ENCODE peak calls at places on chromosomes 1 and 21, in eight cellular contexts. One of them, this sample, is unnamed.

GRCh38 chr1:93608188-93609109 is 73.2 kb downstream of the BCAR3 start:
- DNase-seq in astrocyte of the spinal cord: no peak
- DNase-seq in stimulated activated CD4-positive, alpha-beta T cell treated with anti-CD3 and anti-CD28 coated beads, Interleukin-1b, Interleukin-23, amount 100 ng/mL, for 48 hours: peak; percentile 45
- DNase-seq in kidney tubule cell: no peak
- DNase-seq in AG04450: no peak
- DNase-seq in occipital lobe: no peak
- DNase-seq in activated CD4-positive, alpha-beta T cell treated with anti-CD3 and anti-CD28 coated beads, Interleukin-2, amount 10 ng/mL, durations not matched to agents 7 days and 5 days: no peak
- DNase-seq in mesothelial cell of epicardium: no peak
- DNase-seq in this sample: no peak

GRCh38 chr1:222048030-222048632 is 306.2 kb upstream of the DUSP10 start:
- DNase-seq in astrocyte of the spinal cord: peak; percentile 79
- DNase-seq in activated CD4-positive, alpha-beta T cell treated with anti-CD3 and anti-CD28 coated beads, Interleukin-2, amount 10 ng/mL, durations not matched to agents 7 days and 5 days: no peak
- DNase-seq in stimulated activated CD4-positive, alpha-beta T cell treated with anti-CD3 and anti-CD28 coated beads, Interleukin-1b, Interleukin-23, amount 100 ng/mL, for 48 hours: no peak
- DNase-seq in mesothelial cell of epicardium: no peak
- DNase-seq in AG04450: no peak
- DNase-seq in occipital lobe: no peak
- DNase-seq in kidney tubule cell: peak; percentile 81
- DNase-seq in this sample: no peak

GRCh38 chr1:6745073-6745472 is 40.2 kb upstream of the CAMTA1 start:
- DNase-seq in stimulated activated CD4-positive, alpha-beta T cell treated with anti-CD3 and anti-CD28 coated beads, Interleukin-1b, Interleukin-23, amount 100 ng/mL, for 48 hours: peak; percentile 44
- DNase-seq in activated CD4-positive, alpha-beta T cell treated with anti-CD3 and anti-CD28 coated beads, Interleukin-2, amount 10 ng/mL, durations not matched to agents 7 days and 5 days: peak; percentile 29
- DNase-seq in kidney tubule cell: no peak
- DNase-seq in occipital lobe: no peak
- DNase-seq in astrocyte of the spinal cord: no peak
- DNase-seq in mesothelial cell of epicardium: no peak
- DNase-seq in AG04450: no peak
- DNase-seq in this sample: no peak

GRCh38 chr1:27011058-27011764 is 1.4 kb downstream of the TENT5B start:
- DNase-seq in kidney tubule cell: peak; percentile 95
- DNase-seq in mesothelial cell of epicardium: peak; percentile 78
- DNase-seq in AG04450: no peak
- DNase-seq in activated CD4-positive, alpha-beta T cell treated with anti-CD3 and anti-CD28 coated beads, Interleukin-2, amount 10 ng/mL, durations not matched to agents 7 days and 5 days: no peak
- DNase-seq in astrocyte of the spinal cord: peak; percentile 88
- DNase-seq in occipital lobe: no peak
- DNase-seq in stimulated activated CD4-positive, alpha-beta T cell treated with anti-CD3 and anti-CD28 coated beads, Interleukin-1b, Interleukin-23, amount 100 ng/mL, for 48 hours: no peak
- DNase-seq in this sample: no peak

GRCh38 chr1:83706354-83706938 is 292.5 kb downstream of the TTLL7 start:
- DNase-seq in AG04450: no peak
- DNase-seq in kidney tubule cell: no peak
- DNase-seq in stimulated activated CD4-positive, alpha-beta T cell treated with anti-CD3 and anti-CD28 coated beads, Interleukin-1b, Interleukin-23, amount 100 ng/mL, for 48 hours: no peak
- DNase-seq in activated CD4-positive, alpha-beta T cell treated with anti-CD3 and anti-CD28 coated beads, Interleukin-2, amount 10 ng/mL, durations not matched to agents 7 days and 5 days: no peak
- DNase-seq in mesothelial cell of epicardium: no peak
- DNase-seq in astrocyte of the spinal cord: no peak
- DNase-seq in occipital lobe: no peak
- DNase-seq in this sample: no peak

GRCh38 chr1:85397490-85398044 is 67.4 kb downstream of the DDAH1 start:
- DNase-seq in occipital lobe: no peak
- DNase-seq in kidney tubule cell: no peak
- DNase-seq in activated CD4-positive, alpha-beta T cell treated with anti-CD3 and anti-CD28 coated beads, Interleukin-2, amount 10 ng/mL, durations not matched to agents 7 days and 5 days: no peak
- DNase-seq in mesothelial cell of epicardium: no peak
- DNase-seq in stimulated activated CD4-positive, alpha-beta T cell treated with anti-CD3 and anti-CD28 coated beads, Interleukin-1b, Interleukin-23, amount 100 ng/mL, for 48 hours: no peak
- DNase-seq in AG04450: no peak
- DNase-seq in astrocyte of the spinal cord: no peak
- DNase-seq in this sample: no peak

GRCh38 chr1:64864018-64864945 is 102.1 kb downstream of the JAK1 start:
- DNase-seq in kidney tubule cell: peak; percentile 88
- DNase-seq in astrocyte of the spinal cord: no peak
- DNase-seq in activated CD4-positive, alpha-beta T cell treated with anti-CD3 and anti-CD28 coated beads, Interleukin-2, amount 10 ng/mL, durations not matched to agents 7 days and 5 days: peak; percentile 51
- DNase-seq in AG04450: no peak
- DNase-seq in occipital lobe: no peak
- DNase-seq in stimulated activated CD4-positive, alpha-beta T cell treated with anti-CD3 and anti-CD28 coated beads, Interleukin-1b, Interleukin-23, amount 100 ng/mL, for 48 hours: peak; percentile 26
- DNase-seq in mesothelial cell of epicardium: no peak
- DNase-seq in this sample: no peak

GRCh38 chr1:225412803-225413338 is 15.0 kb downstream of the LBR start:
- DNase-seq in kidney tubule cell: peak; percentile 84
- DNase-seq in astrocyte of the spinal cord: no peak
- DNase-seq in occipital lobe: no peak
- DNase-seq in stimulated activated CD4-positive, alpha-beta T cell treated with anti-CD3 and anti-CD28 coated beads, Interleukin-1b, Interleukin-23, amount 100 ng/mL, for 48 hours: no peak
- DNase-seq in mesothelial cell of epicardium: no peak
- DNase-seq in activated CD4-positive, alpha-beta T cell treated with anti-CD3 and anti-CD28 coated beads, Interleukin-2, amount 10 ng/mL, durations not matched to agents 7 days and 5 days: no peak
- DNase-seq in AG04450: no peak
- DNase-seq in this sample: no peak

GRCh38 chr21:35281946-35282345 is 232.8 kb upstream of the RUNX1 start:
- DNase-seq in stimulated activated CD4-positive, alpha-beta T cell treated with anti-CD3 and anti-CD28 coated beads, Interleukin-1b, Interleukin-23, amount 100 ng/mL, for 48 hours: no peak
- DNase-seq in kidney tubule cell: no peak
- DNase-seq in astrocyte of the spinal cord: no peak
- DNase-seq in AG04450: no peak
- DNase-seq in mesothelial cell of epicardium: no peak
- DNase-seq in occipital lobe: no peak
- DNase-seq in activated CD4-positive, alpha-beta T cell treated with anti-CD3 and anti-CD28 coated beads, Interleukin-2, amount 10 ng/mL, durations not matched to agents 7 days and 5 days: no peak
- DNase-seq in this sample: no peak

GRCh38 chr1:224744521-224744920 is 128.4 kb downstream of the CNIH3 start:
- DNase-seq in AG04450: no peak
- DNase-seq in astrocyte of the spinal cord: no peak
- DNase-seq in kidney tubule cell: no peak
- DNase-seq in stimulated activated CD4-positive, alpha-beta T cell treated with anti-CD3 and anti-CD28 coated beads, Interleukin-1b, Interleukin-23, amount 100 ng/mL, for 48 hours: no peak
- DNase-seq in occipital lobe: no peak
- DNase-seq in mesothelial cell of epicardium: no peak
- DNase-seq in activated CD4-positive, alpha-beta T cell treated with anti-CD3 and anti-CD28 coated beads, Interleukin-2, amount 10 ng/mL, durations not matched to agents 7 days and 5 days: no peak
- DNase-seq in this sample: no peak

GRCh38 chr1:156767879-156768608 is 709 bp downstream of the PRCC start:
- DNase-seq in AG04450: no peak
- DNase-seq in occipital lobe: no peak
- DNase-seq in activated CD4-positive, alpha-beta T cell treated with anti-CD3 and anti-CD28 coated beads, Interleukin-2, amount 10 ng/mL, durations not matched to agents 7 days and 5 days: peak; percentile 35
- DNase-seq in stimulated activated CD4-positive, alpha-beta T cell treated with anti-CD3 and anti-CD28 coated beads, Interleukin-1b, Interleukin-23, amount 100 ng/mL, for 48 hours: peak; percentile 26
- DNase-seq in mesothelial cell of epicardium: peak; percentile 51
- DNase-seq in astrocyte of the spinal cord: no peak
- DNase-seq in kidney tubule cell: no peak
- DNase-seq in this sample: no peak

GRCh38 chr1:25806418-25806817 is 6.4 kb downstream of the SELENON start:
- DNase-seq in occipital lobe: peak; percentile 56
- DNase-seq in activated CD4-positive, alpha-beta T cell treated with anti-CD3 and anti-CD28 coated beads, Interleukin-2, amount 10 ng/mL, durations not matched to agents 7 days and 5 days: no peak
- DNase-seq in mesothelial cell of epicardium: no peak
- DNase-seq in stimulated activated CD4-positive, alpha-beta T cell treated with anti-CD3 and anti-CD28 coated beads, Interleukin-1b, Interleukin-23, amount 100 ng/mL, for 48 hours: no peak
- DNase-seq in kidney tubule cell: no peak
- DNase-seq in AG04450: no peak
- DNase-seq in astrocyte of the spinal cord: peak; percentile 43
- DNase-seq in this sample: no peak

GRCh38 chr1:26132128-26132824 is 20.7 kb downstream of the PDIK1L start:
- DNase-seq in mesothelial cell of epicardium: no peak
- DNase-seq in activated CD4-positive, alpha-beta T cell treated with anti-CD3 and anti-CD28 coated beads, Interleukin-2, amount 10 ng/mL, durations not matched to agents 7 days and 5 days: no peak
- DNase-seq in kidney tubule cell: no peak
- DNase-seq in astrocyte of the spinal cord: no peak
- DNase-seq in AG04450: no peak
- DNase-seq in occipital lobe: no peak
- DNase-seq in stimulated activated CD4-positive, alpha-beta T cell treated with anti-CD3 and anti-CD28 coated beads, Interleukin-1b, Interleukin-23, amount 100 ng/mL, for 48 hours: no peak
- DNase-seq in this sample: no peak

GRCh38 chr21:45539796-45540600 is 2.2 kb downstream of the SLC19A1 start:
- DNase-seq in mesothelial cell of epicardium: no peak
- DNase-seq in AG04450: no peak
- DNase-seq in astrocyte of the spinal cord: no peak
- DNase-seq in activated CD4-positive, alpha-beta T cell treated with anti-CD3 and anti-CD28 coated beads, Interleukin-2, amount 10 ng/mL, durations not matched to agents 7 days and 5 days: no peak
- DNase-seq in occipital lobe: no peak
- DNase-seq in kidney tubule cell: no peak
- DNase-seq in stimulated activated CD4-positive, alpha-beta T cell treated with anti-CD3 and anti-CD28 coated beads, Interleukin-1b, Interleukin-23, amount 100 ng/mL, for 48 hours: no peak
- DNase-seq in this sample: no peak

GRCh38 chr1:104760017-104760416 is 1010.3 kb downstream of the AMY1C start:
- DNase-seq in kidney tubule cell: no peak
- DNase-seq in AG04450: no peak
- DNase-seq in occipital lobe: no peak
- DNase-seq in mesothelial cell of epicardium: no peak
- DNase-seq in activated CD4-positive, alpha-beta T cell treated with anti-CD3 and anti-CD28 coated beads, Interleukin-2, amount 10 ng/mL, durations not matched to agents 7 days and 5 days: no peak
- DNase-seq in stimulated activated CD4-positive, alpha-beta T cell treated with anti-CD3 and anti-CD28 coated beads, Interleukin-1b, Interleukin-23, amount 100 ng/mL, for 48 hours: no peak
- DNase-seq in astrocyte of the spinal cord: no peak
- DNase-seq in this sample: no peak

GRCh38 chr1:180652791-180653190 is 21.0 kb downstream of the XPR1 start:
- DNase-seq in AG04450: no peak
- DNase-seq in astrocyte of the spinal cord: no peak
- DNase-seq in stimulated activated CD4-positive, alpha-beta T cell treated with anti-CD3 and anti-CD28 coated beads, Interleukin-1b, Interleukin-23, amount 100 ng/mL, for 48 hours: no peak
- DNase-seq in mesothelial cell of epicardium: no peak
- DNase-seq in activated CD4-positive, alpha-beta T cell treated with anti-CD3 and anti-CD28 coated beads, Interleukin-2, amount 10 ng/mL, durations not matched to agents 7 days and 5 days: no peak
- DNase-seq in kidney tubule cell: peak; percentile 39
- DNase-seq in occipital lobe: no peak
- DNase-seq in this sample: no peak

GRCh38 chr1:36076979-36077573 is 6.8 kb upstream of the TEKT2 start:
- DNase-seq in astrocyte of the spinal cord: no peak
- DNase-seq in mesothelial cell of epicardium: no peak
- DNase-seq in activated CD4-positive, alpha-beta T cell treated with anti-CD3 and anti-CD28 coated beads, Interleukin-2, amount 10 ng/mL, durations not matched to agents 7 days and 5 days: no peak
- DNase-seq in stimulated activated CD4-positive, alpha-beta T cell treated with anti-CD3 and anti-CD28 coated beads, Interleukin-1b, Interleukin-23, amount 100 ng/mL, for 48 hours: no peak
- DNase-seq in AG04450: no peak
- DNase-seq in kidney tubule cell: no peak
- DNase-seq in occipital lobe: no peak
- DNase-seq in this sample: no peak

This sample was measured in hippocampal formation.